ENCODE peak calls at places on chromosome 19, in six cellular contexts. B, O, X, F, U and A are unnamed samples. For H3K36me3, the result is how much of the 10 kb centered on the place peaks cover.

GRCh38 chr19:34976611-34977010 is 12.6 kb upstream of the ZNF792 start:
- DNase-seq in B (no peak), O (no peak), X (no peak), F (no peak), U (no peak), A (no peak)

GRCh38 chr19:15426485-15427349 is 7.9 kb upstream of the AKAP8L start:
- DNase-seq in B (no peak), O (no peak), X (no peak), F (no peak), U (peak), A (peak)

GRCh38 chr19:57888494-57889231 is at the start of gene ZNF814:
- DNase-seq in B (peak), O (peak), X (peak), F (peak), U (peak), A (peak)

GRCh38 chr19:1066251-1066747 is 668 bp upstream of the ARHGAP45 start:
- DNase-seq in B (peak), O (no peak), X (no peak), F (no peak), U (peak), A (no peak)

GRCh38 chr19:44690131-44690440 is 8.9 kb upstream of the CEACAM16 start:
- DNase-seq in B (no peak), O (no peak), X (no peak), F (no peak), U (no peak), A (no peak)

GRCh38 chr19:30516586-30516985 is 144.4 kb downstream of the ZNF536 start:
- DNase-seq in B (no peak), O (no peak), X (no peak), F (no peak), U (no peak), A (no peak)

GRCh38 chr19:1045247-1045603 is 5.3 kb downstream of the ABCA7 start:
- DNase-seq in B (no peak), O (peak), X (peak), F (no peak), U (peak), A (no peak)

GRCh38 chr19:30090476-30090875 is 148.4 kb downstream of the URI1 start:
- DNase-seq in B (no peak), O (no peak), X (no peak), F (no peak), U (no peak), A (no peak)

GRCh38 chr19:45168767-45169351 is 8.1 kb upstream of the NKPD1 start:
- DNase-seq in B (peak), O (no peak), X (no peak), F (no peak), U (no peak), A (no peak)

GRCh38 chr19:17049711-17050280 is 23.2 kb upstream of the CPAMD8 start:
- DNase-seq in B (no peak), O (peak), X (no peak), F (peak), U (no peak), A (no peak)

GRCh38 chr19:16522559-16523377 is 19.5 kb downstream of the CHERP start:
- DNase-seq in B (no peak), O (no peak), X (no peak), F (no peak), U (no peak), A (no peak)

GRCh38 chr19:5108123-5108613 is 139.3 kb downstream of the KDM4B start:
- DNase-seq in B (no peak), O (no peak), X (no peak), F (no peak), U (no peak), A (no peak)

GRCh38 chr19:5104871-5105351 is 136.0 kb downstream of the KDM4B start:
- DNase-seq in B (peak), O (no peak), X (no peak), F (no peak), U (no peak), A (no peak)

GRCh38 chr19:5106971-5107370 is 138.1 kb downstream of the KDM4B start:
- DNase-seq in B (no peak), O (no peak), X (no peak), F (no peak), U (no peak), A (no peak)

GRCh38 chr19:5107432-5108122 is 138.7 kb downstream of the KDM4B start:
- DNase-seq in B (no peak), O (no peak), X (no peak), F (no peak), U (no peak), A (no peak)

DNA sequence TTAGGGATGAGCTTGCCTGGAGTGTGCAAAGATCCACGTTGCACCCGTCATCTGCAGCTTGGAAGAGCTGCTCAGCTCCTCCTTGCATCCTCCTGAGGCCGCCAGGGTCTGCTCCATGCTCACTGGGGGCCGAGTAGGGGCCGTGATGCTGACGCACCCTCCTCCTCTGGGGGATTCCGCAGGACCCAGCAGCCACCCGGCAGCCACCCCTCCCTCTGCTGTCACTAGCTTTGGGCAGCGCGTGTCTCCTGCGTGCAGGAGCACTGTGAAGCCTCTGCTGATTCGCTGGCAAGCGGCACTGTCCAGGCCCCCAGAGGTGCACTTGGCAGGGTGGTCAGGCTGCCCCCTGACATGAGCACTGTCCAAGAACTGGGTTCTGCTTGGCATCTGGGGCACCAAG is 137.4 kb downstream of the KDM4B start:
- DNase-seq in B (no peak), O (no peak), X (no peak), F (no peak), U (no peak), A (no peak)
- H3K36me3 ChIP-seq in B (under half), O (under half), X (under half), F (under half), U (under half), A (under half)

DNA sequence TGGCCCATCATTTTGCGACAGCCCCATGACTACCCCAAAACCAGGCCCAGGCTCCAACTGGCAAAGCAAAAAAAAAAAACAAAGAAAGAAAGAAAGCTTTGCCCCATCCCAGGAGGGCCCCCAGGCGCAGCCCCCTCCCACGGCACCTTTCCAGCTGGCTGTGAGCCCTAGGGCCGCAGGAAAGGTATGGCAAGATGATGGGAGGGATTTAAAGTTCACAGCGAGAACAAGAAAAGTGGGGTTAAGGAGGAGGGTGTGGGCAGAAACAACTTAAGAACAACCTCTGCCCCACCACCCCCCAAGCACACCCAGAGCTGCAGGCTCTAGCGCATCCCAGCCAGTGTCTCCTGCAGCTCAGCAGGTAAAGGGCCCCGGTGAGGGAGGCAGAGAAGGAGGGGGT is at the start of gene CYP2F1:
- DNase-seq in B (no peak), O (no peak), X (no peak), F (no peak), U (no peak), A (no peak)
- H3K27ac ChIP-seq in B (no peak), O (no peak), X (no peak), F (no peak), U (no peak), A (no peak)

GRCh38 chr19:22427587-22428298 is 5.6 kb upstream of the ZNF98 start:
- DNase-seq in B (no peak), O (no peak), X (no peak), F (no peak), U (no peak), A (no peak)
- H3K36me3 ChIP-seq in B (under half), O (under half), X (under half), F (under half), U (under half), A (under half)

GRCh38 chr19:3580156-3580955 is 4.9 kb upstream of the GIPC3 start:
- DNase-seq in B (no peak), O (no peak), X (no peak), F (no peak), U (no peak), A (peak)
- H3K27ac ChIP-seq in B (no peak), O (peak), X (no peak), F (peak), U (no peak), A (peak)

GRCh38 chr19:48963371-48964204 is 1.5 kb upstream of the FTL start:
- DNase-seq in B (peak), O (peak), X (no peak), F (peak), U (peak), A (peak)

GRCh38 chr19:48961673-48962028 is 3.5 kb upstream of the FTL start:
- DNase-seq in B (no peak), O (no peak), X (no peak), F (no peak), U (no peak), A (no peak)

GRCh38 chr19:48961051-48961649 is 4.0 kb upstream of the FTL start:
- DNase-seq in B (no peak), O (peak), X (no peak), F (peak), U (no peak), A (no peak)

GRCh38 chr19:48962849-48963165 is 2.3 kb upstream of the FTL start:
- DNase-seq in B (no peak), O (no peak), X (no peak), F (no peak), U (no peak), A (no peak)

DNA sequence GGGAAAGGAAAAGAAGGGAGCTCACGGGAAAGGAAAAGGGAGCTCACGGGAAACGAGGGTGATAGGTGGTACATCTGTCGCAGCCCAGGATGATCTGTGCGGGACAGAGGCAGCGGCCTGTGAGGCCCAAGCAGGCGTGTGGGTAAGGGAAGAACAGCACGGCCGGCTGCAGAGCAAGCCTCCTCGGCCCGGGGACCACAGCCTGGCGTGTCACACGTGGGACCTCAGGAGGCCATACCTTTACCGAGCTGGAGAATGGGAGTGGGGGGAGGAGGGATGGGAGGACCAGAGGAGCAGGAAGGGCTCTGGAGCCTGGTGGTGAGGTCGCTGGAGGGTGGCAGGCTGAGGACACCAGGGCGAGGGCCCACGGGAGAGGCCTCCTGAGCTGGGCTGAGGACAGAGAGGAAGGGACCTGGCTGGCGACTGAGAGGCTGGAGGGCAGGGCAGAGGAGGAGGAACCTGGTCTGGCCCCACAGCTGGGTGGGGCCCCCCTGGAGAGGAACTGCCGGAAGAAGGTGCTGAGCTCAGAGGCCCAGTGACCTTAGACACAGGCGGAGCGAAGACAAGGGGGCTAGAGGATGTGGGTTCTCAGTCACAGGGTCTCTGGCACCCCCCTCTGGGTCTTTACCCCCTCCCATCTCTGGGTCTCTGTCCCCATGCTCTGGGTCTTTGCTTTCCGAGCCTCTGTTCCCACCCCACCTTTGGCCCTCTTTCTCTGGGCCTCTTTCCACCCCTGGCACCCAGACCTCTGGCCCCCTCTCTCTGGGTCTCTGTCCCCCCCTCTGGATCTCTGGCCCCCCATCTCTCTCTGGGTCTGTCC is 2.9 kb upstream of the FTL start:
- DNase-seq in B (peak), O (peak), X (peak), F (no peak), U (peak), A (peak)
- H3K36me3 ChIP-seq in B (under half), O (under half), X (under half), F (under half), U (under half), A (under half)

GRCh38 chr19:52722062-52723005 is 12.5 kb downstream of the ZNF611 start:
- DNase-seq in B (peak), O (no peak), X (no peak), F (no peak), U (no peak), A (no peak)
- H3K27ac ChIP-seq in B (peak), O (no peak), X (no peak), F (no peak), U (no peak), A (no peak)

DNA sequence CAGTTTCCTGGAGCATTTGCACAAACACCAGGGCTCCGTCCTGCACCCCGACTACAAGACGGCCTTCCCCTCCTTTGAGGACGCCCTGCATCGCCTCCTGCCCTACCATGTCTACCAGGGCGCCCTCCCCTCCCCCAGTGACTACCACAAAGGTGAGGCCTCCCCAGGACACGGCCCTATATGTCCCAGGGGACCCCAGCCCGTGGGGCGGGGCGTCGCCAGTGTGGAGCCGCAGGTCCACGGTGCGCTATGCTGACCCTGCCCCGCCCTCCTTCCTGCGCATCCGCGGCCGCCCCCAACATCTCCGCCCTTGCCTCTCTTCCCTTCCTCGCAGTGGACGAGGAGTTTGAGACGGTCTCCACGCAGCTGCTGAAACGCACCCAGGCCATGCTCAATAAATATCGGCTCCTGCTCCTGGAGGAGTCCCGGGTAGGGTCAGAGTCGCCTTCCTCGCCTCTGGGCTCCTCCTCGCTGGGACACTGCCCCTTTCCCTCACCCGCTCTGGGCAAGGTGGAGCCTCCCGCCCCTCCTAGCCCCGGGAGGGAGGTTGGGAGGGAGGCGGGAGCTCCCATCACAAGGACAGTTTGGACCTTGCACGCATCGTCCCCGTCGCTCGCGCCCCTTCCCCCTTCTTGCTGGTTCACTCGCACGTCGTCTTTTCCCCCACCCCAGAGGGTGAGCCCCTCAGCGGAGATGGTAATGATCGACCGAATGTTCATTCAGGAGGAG is 14.4 kb upstream of the EHD2 start:
- DNase-seq in B (no peak), O (no peak), X (no peak), F (no peak), U (no peak), A (no peak)
- H3K36me3 ChIP-seq in B (under half), O (under half), X (under half), F (under half), U (under half), A (under half)

DNA sequence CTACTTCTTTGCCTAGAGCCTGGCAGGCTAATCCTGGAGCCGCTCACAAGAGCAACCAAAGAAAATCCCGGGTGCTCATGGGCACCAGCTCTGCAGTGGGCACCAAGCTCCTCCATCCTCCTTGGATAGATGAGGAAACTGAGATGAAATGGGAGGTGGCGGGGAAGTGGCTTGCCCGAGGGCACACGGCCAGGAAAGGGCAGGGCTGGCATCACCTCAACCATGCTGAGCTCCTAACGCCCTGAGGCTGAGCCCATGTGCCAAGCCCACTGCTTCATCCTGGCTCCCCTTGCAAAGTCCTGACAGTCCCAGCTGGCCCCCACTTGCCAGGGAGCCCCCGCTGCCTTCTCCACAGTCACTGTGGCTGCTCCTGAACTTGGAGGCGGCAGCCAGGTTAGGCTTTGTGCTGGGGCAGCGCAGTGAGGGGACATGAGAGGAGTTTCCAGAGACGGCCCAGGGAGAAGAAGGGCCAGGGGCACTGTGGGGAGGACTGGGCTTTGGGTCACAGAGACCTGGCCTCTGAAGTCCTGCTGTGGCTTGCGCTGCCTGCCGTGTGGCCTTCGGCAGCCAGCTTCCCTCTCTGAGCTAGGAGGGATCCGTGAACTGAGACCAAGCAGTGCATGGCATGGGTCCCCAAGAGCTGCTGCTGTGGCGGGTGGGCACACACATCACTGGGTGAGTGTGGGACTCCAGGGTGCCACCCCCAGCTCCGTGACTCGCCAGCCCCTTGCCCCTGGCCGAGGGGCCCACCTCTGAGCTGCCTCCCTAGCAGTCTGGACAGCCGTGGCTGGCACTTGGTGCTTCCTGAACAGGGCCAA is 17.5 kb downstream of the TMED1 start:
- DNase-seq in B (peak), O (no peak), X (no peak), F (no peak), U (no peak), A (no peak)
- H3K27ac ChIP-seq in B (peak), O (peak), X (no peak), F (peak), U (no peak), A (no peak)